ENCODE peak calls at places on chromosomes 6 and 20, in four cellular contexts. N, L, W and I are unnamed samples.

GRCh38 chr6:68252632-68253031 is 382.4 kb upstream of the ADGRB3 start:
- DNase-seq in L (no peak), W (no peak), N (no peak), I (no peak)

GRCh38 chr20:62205618-62206387 is 14.3 kb downstream of the HRH3 start:
- DNase-seq in N (no peak), L (no peak), W (no peak), I (no peak)

GRCh38 chr6:166360243-166361079 is 18.1 kb upstream of the SFT2D1 start:
- DNase-seq in N (no peak), W (peak; percentile 44), L (no peak), I (no peak)

GRCh38 chr20:45343867-45344721 is 4.1 kb downstream of the SDC4 start:
- DNase-seq in N (no peak), W (peak; percentile 94), L (no peak), I (no peak)

GRCh38 chr6:49826743-49827406 is 39.5 kb downstream of the CRISP1 start:
- DNase-seq in W (no peak), L (no peak), N (no peak), I (no peak)

GRCh38 chr20:62216636-62217566 is 3.2 kb downstream of the HRH3 start:
- DNase-seq in W (no peak), N (no peak), L (no peak), I (no peak)

GRCh38 chr6:168609026-168609685 is 168.2 kb downstream of the SMOC2 start:
- DNase-seq in W (no peak), L (no peak), N (no peak), I (no peak)

GRCh38 chr6:24489881-24490280 is 503 bp upstream of the GPLD1 start:
- DNase-seq in L (no peak), W (peak; percentile 15), N (no peak), I (no peak)